ENCODE peak calls at places on chromosome 6, in four cellular contexts. D, T, V and W are unnamed samples.

GRCh38 chr6:169723200-169723909 is 945 bp downstream of the PHF10 start:
- DNase-seq in D (peak; percentile 17), T (no peak), V (peak; percentile 75), W (peak; percentile 78)

GRCh38 chr6:77106992-77107391 is 356.3 kb downstream of the HTR1B start:
- DNase-seq in D (no peak), T (no peak), V (no peak), W (no peak)

GRCh38 chr6:24600903-24601302 is 45.1 kb downstream of the KIAA0319 start:
- DNase-seq in D (no peak), T (no peak), V (no peak), W (no peak)

GRCh38 chr6:40997256-40997957 is 41.6 kb downstream of the UNC5CL start:
- DNase-seq in D (peak; percentile 79), T (no peak), V (peak; percentile 74), W (no peak)

GRCh38 chr6:105459884-105460283 is 57.0 kb upstream of the PREP start:
- DNase-seq in D (no peak), T (no peak), V (peak; percentile 25), W (no peak)

GRCh38 chr6:162108041-162108440 is 619.5 kb downstream of the PRKN start:
- DNase-seq in D (no peak), T (no peak), V (no peak), W (no peak)

GRCh38 chr6:169950558-169950957 is 199.1 kb downstream of the ERMARD start:
- DNase-seq in D (no peak), T (no peak), V (peak; percentile 19), W (no peak)

GRCh38 chr6:90610291-90610670 is 23.4 kb upstream of the MAP3K7 start:
- DNase-seq in D (no peak), T (no peak), V (peak; percentile 3), W (no peak)

GRCh38 chr6:113450061-113450465 is 407.1 kb upstream of the MARCKS start:
- DNase-seq in D (no peak), T (no peak), V (peak; percentile 45), W (no peak)

GRCh38 chr6:65637289-65638046 is 69.6 kb downstream of the EYS start:
- DNase-seq in D (no peak), T (no peak), V (no peak), W (no peak)

GRCh38 chr6:91708534-91708933 is 1121.7 kb upstream of the MAP3K7 start:
- DNase-seq in D (no peak), T (no peak), V (no peak), W (no peak)

GRCh38 chr6:166379103-166379586 is 3.6 kb downstream of the MPC1 start:
- DNase-seq in D (no peak), T (no peak), V (no peak), W (no peak)

GRCh38 chr6:14105547-14105946 is 12.0 kb upstream of the CD83 start:
- DNase-seq in D (no peak), T (no peak), V (no peak), W (no peak)

GRCh38 chr6:144335914-144336313 is 50.8 kb downstream of the UTRN start:
- DNase-seq in D (no peak), T (no peak), V (no peak), W (no peak)

GRCh38 chr6:26328265-26328844 is 36.6 kb upstream of the BTN3A2 start:
- DNase-seq in D (no peak), T (no peak), V (no peak), W (no peak)

GRCh38 chr6:143288923-143289322 is 161.6 kb downstream of the ADAT2 start:
- DNase-seq in D (no peak), T (no peak), V (no peak), W (no peak)

GRCh38 chr6:13868236-13868635 is 53.9 kb upstream of the MCUR1 start:
- DNase-seq in D (no peak), T (no peak), V (no peak), W (no peak)

GRCh38 chr6:123529843-123530242 is 106.9 kb downstream of the TRDN start:
- DNase-seq in D (no peak), T (no peak), V (no peak), W (no peak)

GRCh38 chr6:14889172-14889571 is 356.7 kb upstream of the JARID2 start:
- DNase-seq in D (peak; percentile 76), T (no peak), V (peak; percentile 32), W (no peak)

GRCh38 chr6:30705620-30706019 is 11.5 kb downstream of the MDC1 start:
- DNase-seq in D (no peak), T (no peak), V (no peak), W (no peak)
- TF ChIP-seq CTCF in D (no peak), T (no peak), V (no peak), W (no peak)

GRCh38 chr6:17197607-17198006 is 83.6 kb upstream of the RBM24 start:
- DNase-seq in D (no peak), T (no peak), V (no peak), W (no peak)

GRCh38 chr6:17202526-17202925 is 78.6 kb upstream of the RBM24 start:
- DNase-seq in D (peak; percentile 72), T (no peak), V (no peak), W (no peak)

GRCh38 chr6:17204548-17204947 is 76.6 kb upstream of the RBM24 start:
- DNase-seq in D (no peak), T (no peak), V (no peak), W (no peak)

DNA sequence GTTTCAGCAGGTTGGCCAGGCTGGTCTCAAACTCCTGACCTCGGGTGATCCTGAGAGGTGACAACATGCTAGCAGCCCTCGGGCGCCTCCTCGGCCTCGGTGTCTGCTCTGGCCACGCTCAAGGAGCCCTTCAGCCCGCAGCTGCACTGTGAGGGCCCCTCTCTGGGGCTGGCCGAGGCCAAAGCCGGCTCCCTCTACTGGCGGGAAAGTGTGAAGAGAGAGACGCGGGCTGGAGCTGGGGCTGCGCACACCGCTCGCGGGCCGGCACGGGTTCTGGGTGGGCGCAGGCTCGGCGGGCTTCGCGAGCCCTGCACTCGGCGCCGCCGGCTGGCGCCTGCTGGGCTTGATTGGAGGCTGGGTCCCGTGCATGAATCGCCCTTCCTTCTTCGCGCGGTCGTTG is 80.8 kb upstream of the RBM24 start:
- DNase-seq in D (no peak), T (no peak), V (no peak), W (no peak)
- TF ChIP-seq CTCF in D (peak; percentile 7), T (no peak), V (peak; percentile 8), W (no peak)

DNA sequence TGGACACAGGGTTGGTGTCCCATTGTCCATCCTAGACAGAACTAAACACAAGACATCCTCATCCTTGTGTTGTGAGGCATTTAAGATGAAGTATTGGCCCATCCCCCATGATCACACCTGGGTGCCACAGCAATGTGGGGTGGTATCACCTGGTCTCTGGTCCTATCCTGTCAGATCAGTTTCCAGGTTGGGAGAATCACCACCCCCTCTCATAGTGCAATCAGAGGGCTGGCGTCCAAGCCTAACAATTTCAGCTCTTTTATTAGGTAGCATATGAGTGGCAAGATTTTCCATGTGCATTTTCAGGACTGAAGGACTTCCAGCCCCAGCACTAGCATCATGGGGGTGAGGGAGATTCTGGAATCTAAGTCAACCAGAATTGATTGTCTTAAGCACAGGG is 63.6 kb upstream of the ELOVL5 start:
- DNase-seq in D (no peak), T (no peak), V (no peak), W (no peak)
- TF ChIP-seq CTCF in D (no peak), T (no peak), V (no peak), W (no peak)

GRCh38 chr6:116190550-116190949 is 63.3 kb downstream of the TSPYL4 start:
- DNase-seq in D (no peak), T (no peak), V (peak; percentile 89), W (no peak)

GRCh38 chr6:116191881-116192280 is 62.0 kb downstream of the TSPYL4 start:
- DNase-seq in D (no peak), T (no peak), V (no peak), W (no peak)

GRCh38 chr6:116189472-116189871 is 63.5 kb upstream of the COL10A1 start:
- DNase-seq in D (no peak), T (no peak), V (no peak), W (no peak)
- TF ChIP-seq CTCF in D (no peak), T (no peak), V (no peak), W (no peak)

GRCh38 chr6:36560822-36561221 is 13.5 kb upstream of the STK38 start:
- DNase-seq in D (no peak), T (no peak), V (no peak), W (no peak)
- TF ChIP-seq CTCF in D (no peak), T (no peak), V (no peak), W (no peak)

GRCh38 chr6:109595998-109596397 is 95.0 kb downstream of the AK9 start:
- DNase-seq in D (peak; percentile 10), T (no peak), V (peak; percentile 37), W (peak; percentile 35)
- TF ChIP-seq CTCF in D (peak; percentile 51), T (peak; percentile 39), V (peak; percentile 61), W (peak; percentile 31)

GRCh38 chr6:134065706-134066105 is 13.3 kb upstream of the SLC2A12 start:
- DNase-seq in D (no peak), T (no peak), V (peak; percentile 27), W (peak; percentile 32)

GRCh38 chr6:134061440-134061839 is 9.0 kb upstream of the SLC2A12 start:
- DNase-seq in D (no peak), T (no peak), V (no peak), W (no peak)

GRCh38 chr6:134063966-134064445 is 11.6 kb upstream of the SLC2A12 start:
- DNase-seq in D (peak; percentile 52), T (no peak), V (peak; percentile 92), W (peak; percentile 78)

GRCh38 chr6:134064461-134064860 is 12.0 kb upstream of the SLC2A12 start:
- DNase-seq in D (no peak), T (no peak), V (no peak), W (no peak)

GRCh38 chr6:134063121-134063965 is 10.9 kb upstream of the SLC2A12 start:
- DNase-seq in D (no peak), T (no peak), V (no peak), W (no peak)
- TF ChIP-seq CTCF in D (no peak), T (no peak), V (no peak), W (no peak)

DNA sequence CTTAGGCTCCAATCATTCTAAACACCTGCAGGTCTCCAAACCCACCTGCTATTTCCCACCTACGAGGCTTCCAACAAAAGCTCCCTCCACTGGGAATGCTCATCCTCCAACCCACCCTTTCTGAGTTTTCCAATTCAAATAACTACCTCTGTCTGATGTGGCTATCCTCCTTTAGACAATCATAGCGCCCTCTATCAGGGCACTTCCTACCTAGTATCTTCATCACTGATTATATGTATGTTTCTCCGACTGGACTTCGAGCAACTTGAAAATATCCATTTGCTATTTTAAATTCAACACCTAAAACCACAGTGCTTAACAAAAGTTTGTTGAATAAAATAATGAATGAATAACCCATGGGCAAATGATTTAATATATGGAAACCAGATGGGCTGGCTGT is 41.3 kb downstream of the MTFR2 start:
- DNase-seq in D (no peak), T (no peak), V (no peak), W (no peak)
- TF ChIP-seq CTCF in D (no peak), T (no peak), V (no peak), W (no peak)

GRCh38 chr6:117674991-117675657 is at the start of gene NUS1:
- DNase-seq in D (peak; percentile 83), T (peak; percentile 97), V (peak; percentile 98), W (peak; percentile 97)
- TF ChIP-seq CTCF in D (peak; percentile 93), T (peak; percentile 94), V (peak; percentile 74), W (peak; percentile 90)